ENCODE peak calls at places on chromosomes 16 and 17, in four cellular contexts. S is AG04449, I is cardiac muscle cell, E is PC-9. U is an unnamed sample.

GRCh38 chr16:66874079-66874775 is 6.1 kb upstream of the PDP2 start:
- DNase-seq in S (no peak), I (peak), E (no peak), U (no peak)

GRCh38 chr17:1203111-1203966 is 23.6 kb upstream of the ABR start:
- DNase-seq in S (no peak), I (peak), E (peak), U (no peak)

GRCh38 chr16:71569621-71570020 is 7.3 kb downstream of the TAT start:
- DNase-seq in S (no peak), I (no peak), E (no peak), U (no peak)

GRCh38 chr17:81396278-81396721 is 1.0 kb downstream of the BAHCC1 start:
- DNase-seq in S (no peak), I (no peak), E (no peak), U (no peak)

GRCh38 chr16:48157302-48157701 is 1.5 kb upstream of the ABCC12 start:
- DNase-seq in S (no peak), I (no peak), E (no peak), U (no peak)

GRCh38 chr17:81004336-81005015 is 12.8 kb downstream of the CHMP6 start:
- DNase-seq in S (no peak), I (no peak), E (no peak), U (no peak)

GRCh38 chr17:19398301-19399181 is 11.6 kb upstream of the MFAP4 start:
- DNase-seq in S (no peak), I (peak), E (peak), U (no peak)

GRCh38 chr17:11940904-11941303 is 56.4 kb downstream of the ZNF18 start:
- DNase-seq in S (no peak), I (no peak), E (no peak), U (no peak)

GRCh38 chr16:50521246-50521900 is 26.8 kb upstream of the NKD1 start:
- DNase-seq in S (no peak), I (no peak), E (no peak), U (no peak)

GRCh38 chr17:47872651-47873161 is 21.7 kb upstream of the SP6 start:
- DNase-seq in S (no peak), I (no peak), E (no peak), U (no peak)

GRCh38 chr16:66894948-66895696 is 14.8 kb downstream of the PDP2 start:
- DNase-seq in S (no peak), I (peak), E (no peak), U (no peak)

GRCh38 chr16:49844399-49844798 is 11.5 kb downstream of the ZNF423 start:
- DNase-seq in S (no peak), I (no peak), E (no peak), U (no peak)

GRCh38 chr16:7742626-7743025 is 410.0 kb downstream of the RBFOX1 start:
- DNase-seq in S (no peak), I (no peak), E (no peak), U (no peak)

GRCh38 chr16:75305364-75306101 is 54.1 kb upstream of the BCAR1 start:
- DNase-seq in S (peak), I (peak), E (peak), U (peak)

GRCh38 chr16:68265078-68265925 is 976 bp downstream of the SLC7A6 start:
- DNase-seq in S (peak), I (peak), E (peak), U (peak)

GRCh38 chr16:84955427-84955826 is 55.9 kb downstream of the ZDHHC7 start:
- DNase-seq in S (no peak), I (no peak), E (peak), U (no peak)

GRCh38 chr17:43745541-43745940 is 13.1 kb downstream of the SOST start:
- DNase-seq in S (no peak), I (no peak), E (no peak), U (no peak)

GRCh38 chr17:64163468-64163867 is 33.5 kb upstream of the ERN1 start:
- DNase-seq in S (no peak), I (no peak), E (no peak), U (no peak)

GRCh38 chr16:68267612-68268405 is 3.5 kb downstream of the SLC7A6 start:
- DNase-seq in S (no peak), I (no peak), E (no peak), U (no peak)

GRCh38 chr17:56786989-56787482 is 46.7 kb downstream of the C17orf67 start:
- DNase-seq in S (peak), I (peak), E (peak), U (peak)

GRCh38 chr16:55713103-55713502 is 57.3 kb downstream of the SLC6A2 start:
- DNase-seq in S (no peak), I (no peak), E (no peak), U (no peak)

GRCh38 chr16:88570691-88571092 is 489 bp downstream of the ZC3H18 start:
- DNase-seq in S (no peak), I (peak), E (no peak), U (no peak)

GRCh38 chr16:4675864-4676786 is 17.2 kb upstream of the NUDT16L1 start:
- DNase-seq in S (no peak), I (no peak), E (no peak), U (no peak)

GRCh38 chr17:17532991-17533390 is 36.8 kb upstream of the RASD1 start:
- DNase-seq in S (no peak), I (no peak), E (no peak), U (no peak)

GRCh38 chr17:79803997-79804855 is 7.3 kb upstream of the CBX8 start:
- DNase-seq in S (no peak), I (no peak), E (no peak), U (no peak)

GRCh38 chr16:84234656-84235285 is 5.0 kb downstream of the KCNG4 start:
- DNase-seq in S (no peak), I (peak), E (no peak), U (no peak)

GRCh38 chr17:7572338-7572587 is 7.2 kb upstream of the CD68 start:
- DNase-seq in S (peak), I (no peak), E (no peak), U (no peak)

GRCh38 chr17:49585422-49586027 is 9.9 kb downstream of the NXPH3 start:
- DNase-seq in S (no peak), I (no peak), E (no peak), U (no peak)

GRCh38 chr17:67629963-67630320 is 87.8 kb upstream of the NOL11 start:
- DNase-seq in S (peak), I (peak), E (no peak), U (no peak)

GRCh38 chr16:21097151-21097550 is 53.5 kb downstream of the DNAH3 start:
- DNase-seq in S (no peak), I (no peak), E (no peak), U (no peak)

GRCh38 chr17:62824290-62825135 is 16.4 kb upstream of the MARCHF10 start:
- DNase-seq in S (peak), I (peak), E (peak), U (peak)

GRCh38 chr17:7233701-7234099 is 617 bp downstream of the DVL2 start:
- DNase-seq in S (no peak), I (no peak), E (no peak), U (no peak)

GRCh38 chr17:77492446-77493237 is 351.9 kb downstream of the SEC14L1 start:
- DNase-seq in S (no peak), I (no peak), E (no peak), U (no peak)

GRCh38 chr17:12089809-12090384 is 69.2 kb downstream of the MAP2K4 start:
- DNase-seq in S (peak), I (peak), E (no peak), U (peak)

GRCh38 chr17:78672880-78673371 is 95.7 kb upstream of the DNAH17 start:
- DNase-seq in S (no peak), I (peak), E (no peak), U (no peak)

GRCh38 chr16:55632259-55632658 is 23.5 kb upstream of the SLC6A2 start:
- DNase-seq in S (no peak), I (no peak), E (no peak), U (no peak)

GRCh38 chr16:57610611-57611010 is 17.8 kb upstream of the ADGRG1 start:
- DNase-seq in S (no peak), I (no peak), E (no peak), U (no peak)

GRCh38 chr17:66713533-66714042 is 121.3 kb upstream of the CACNG5 start:
- DNase-seq in S (no peak), I (no peak), E (no peak), U (peak)

GRCh38 chr16:2518823-2519710 is 1.1 kb upstream of the AMDHD2 start:
- DNase-seq in S (no peak), I (no peak), E (no peak), U (no peak)

GRCh38 chr16:2523801-2524231 is 3.6 kb downstream of the AMDHD2 start:
- DNase-seq in S (no peak), I (no peak), E (no peak), U (no peak)

GRCh38 chr16:2520097-2520783 is at the start of gene AMDHD2:
- DNase-seq in S (no peak), I (peak), E (peak), U (peak)

GRCh38 chr16:2519711-2520080 is 475 bp upstream of the AMDHD2 start:
- DNase-seq in S (no peak), I (no peak), E (no peak), U (no peak)

GRCh38 chr16:2520784-2521577 is 810 bp downstream of the AMDHD2 start:
- DNase-seq in S (no peak), I (no peak), E (peak), U (no peak)
- TF ChIP-seq CTCF in S (no peak), I (no peak), E (no peak), U (no peak)

DNA sequence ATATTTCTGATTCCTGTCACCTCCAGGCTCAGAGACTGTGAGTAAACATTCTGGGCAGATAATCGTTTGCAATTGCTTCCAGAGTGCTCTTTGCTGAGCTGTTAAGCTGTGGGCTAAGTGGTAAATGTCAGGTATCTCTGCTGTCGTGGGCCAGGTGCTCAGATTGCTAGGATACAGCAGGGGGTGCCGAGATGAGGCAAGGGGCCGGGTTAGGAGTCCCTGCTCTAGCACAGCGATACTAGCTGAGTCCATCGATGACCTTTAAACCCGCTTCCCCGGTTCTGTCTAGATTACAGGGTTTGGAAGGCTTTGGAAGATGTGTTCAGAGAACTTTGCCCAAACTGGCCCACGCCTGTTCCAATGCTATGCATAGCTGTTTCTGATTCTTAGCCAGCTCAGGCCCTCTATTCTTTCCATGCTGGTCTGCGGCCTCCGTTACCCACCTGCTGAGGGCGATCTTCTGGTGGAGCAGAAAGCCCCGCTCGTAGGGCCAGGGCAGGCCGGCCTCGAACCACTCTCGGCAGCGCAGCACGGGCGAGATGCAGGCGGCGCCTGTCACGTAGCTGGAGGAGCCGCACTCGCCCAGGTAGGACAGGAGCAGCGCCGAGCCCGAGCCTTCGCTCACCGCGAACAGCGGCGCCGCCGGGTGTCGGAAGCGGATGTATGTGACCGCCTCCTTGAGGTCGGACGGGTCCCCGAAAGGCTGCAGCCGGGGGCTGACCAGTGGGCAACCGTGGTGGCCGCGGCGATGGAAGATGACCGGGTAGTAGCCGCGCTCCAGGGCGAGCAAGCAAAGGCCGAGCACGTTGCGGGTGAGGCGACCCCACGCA is 979 bp downstream of the ABHD15 start:
- DNase-seq in S (no peak), I (no peak), E (peak), U (no peak)
- H3K4me3 ChIP-seq in S (peak), I (peak), E (peak), U (peak)

GRCh38 chr16:19555938-19556778 is 655 bp downstream of the VPS35L start:
- DNase-seq in S (no peak), I (peak), E (no peak), U (no peak)
- TF ChIP-seq CTCF in S (no peak), I (peak), E (no peak), U (no peak)

GRCh38 chr17:15260376-15261062 is 4.6 kb downstream of the PMP22 start:
- DNase-seq in S (no peak), I (peak), E (no peak), U (no peak)

GRCh38 chr17:15261063-15261817 is 3.9 kb downstream of the PMP22 start:
- DNase-seq in S (no peak), I (peak), E (no peak), U (no peak)

GRCh38 chr17:15255713-15256454 is 9.2 kb downstream of the PMP22 start:
- DNase-seq in S (no peak), I (peak), E (no peak), U (no peak)

GRCh38 chr17:15258113-15258512 is 7.0 kb downstream of the PMP22 start:
- DNase-seq in S (no peak), I (no peak), E (no peak), U (no peak)

GRCh38 chr17:15257316-15257925 is 7.7 kb downstream of the PMP22 start:
- DNase-seq in S (no peak), I (peak), E (no peak), U (no peak)
- H3K4me3 ChIP-seq in S (peak), I (no peak), E (no peak), U (no peak)